ENCODE peak calls at places on chromosomes 1 and 21, in four cellular contexts. W is cardiac muscle cell; C is CD8-positive, alpha-beta T cell; A is epithelial cell of proximal tubule. S is an unnamed sample.

GRCh38 chr1:245969274-245969673 is 537.8 kb downstream of the SMYD3 start:
- DNase-seq in W (peak), A (peak), C (no peak), S (peak)

GRCh38 chr1:44283524-44284173 is 70.4 kb downstream of the DMAP1 start:
- DNase-seq in C (no peak), A (no peak), W (no peak), S (no peak)

GRCh38 chr1:18882511-18882910 is 19.8 kb downstream of the ALDH4A1 start:
- DNase-seq in A (no peak), C (no peak), W (peak), S (no peak)

GRCh38 chr1:19209439-19209989 is 552 bp downstream of the UBR4 start:
- DNase-seq in W (peak), A (no peak), C (peak), S (peak)

GRCh38 chr21:37670883-37671282 is 245.4 kb downstream of the KCNJ6 start:
- DNase-seq in C (no peak), W (peak), A (no peak), S (peak)

GRCh38 chr1:12372180-12372579 is 142.3 kb downstream of the VPS13D start:
- DNase-seq in C (no peak), A (no peak), W (no peak), S (no peak)

GRCh38 chr1:2589331-2590232 is 3.0 kb downstream of the PRXL2B start:
- DNase-seq in A (no peak), C (no peak), W (no peak), S (no peak)

GRCh38 chr1:74613894-74614293 is 59.7 kb downstream of the ERICH3 start:
- DNase-seq in C (no peak), A (no peak), W (no peak), S (no peak)

GRCh38 chr1:24317081-24317480 is 2.1 kb upstream of the GRHL3 start:
- DNase-seq in W (no peak), C (no peak), A (no peak), S (no peak)

GRCh38 chr1:177307771-177308170 is 137.0 kb downstream of the BRINP2 start:
- DNase-seq in A (no peak), C (no peak), W (no peak), S (no peak)

GRCh38 chr1:975896-976683 is 5.8 kb downstream of the PERM1 start:
- DNase-seq in W (peak), A (no peak), C (peak), S (no peak)

GRCh38 chr1:215407575-215407974 is 159.5 kb upstream of the KCTD3 start:
- DNase-seq in A (no peak), W (no peak), C (no peak), S (no peak)

GRCh38 chr1:205977348-205978014 is 25.7 kb downstream of the RAB7B start:
- DNase-seq in W (peak), A (no peak), C (peak), S (no peak)

GRCh38 chr1:1290238-1290731 is 10.0 kb downstream of the SCNN1D start:
- DNase-seq in A (no peak), C (peak), W (peak), S (no peak)

GRCh38 chr21:46324390-46325072 is 575 bp downstream of the PCNT start:
- DNase-seq in A (no peak), C (peak), W (peak), S (no peak)
- H3K4me3 ChIP-seq in A (peak), C (peak), W (peak), S (peak)

DNA sequence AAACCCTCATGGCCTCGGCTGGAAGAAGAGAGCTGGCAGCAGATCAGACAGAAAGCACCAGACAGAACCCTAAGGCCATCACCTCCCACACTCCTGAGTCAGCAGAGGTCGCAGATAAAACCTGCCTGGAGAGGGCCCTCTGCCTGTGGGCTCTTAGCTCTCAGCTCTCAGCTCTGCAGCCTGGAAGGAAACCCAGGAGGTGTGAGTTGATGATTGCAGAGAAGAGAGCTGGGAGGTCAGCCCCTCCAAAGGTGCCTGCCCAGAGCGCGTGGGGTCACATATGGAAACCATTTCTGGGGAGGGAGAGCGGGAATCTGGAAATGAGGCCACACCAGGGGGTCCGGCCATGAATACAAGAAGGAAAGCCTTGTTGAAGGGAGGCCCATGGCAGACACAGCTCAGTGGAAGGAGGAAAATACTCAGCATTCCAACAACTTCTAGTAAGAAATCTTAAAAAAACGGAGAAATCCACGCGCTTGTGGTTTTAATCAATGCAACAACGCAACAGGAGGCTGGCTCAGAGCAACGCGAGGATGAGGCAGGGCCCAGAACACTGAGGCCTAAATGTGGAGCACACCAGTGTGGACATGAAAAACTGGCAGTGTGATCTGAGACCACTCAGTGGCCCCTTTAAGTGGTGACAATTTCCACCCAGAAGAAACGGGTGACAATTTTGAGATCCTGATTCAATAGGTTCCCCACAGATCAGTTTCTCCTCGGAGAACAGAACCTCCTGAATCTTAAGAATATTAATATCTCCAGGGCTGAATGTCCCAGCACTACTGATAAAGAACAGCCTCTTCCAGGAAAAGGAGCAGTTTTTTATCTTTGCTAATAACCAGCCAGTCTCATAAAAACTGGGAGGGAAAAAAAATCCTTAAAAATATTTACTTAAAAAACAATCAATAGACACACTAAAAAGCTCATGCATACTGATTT is 45.7 kb downstream of the PSMG1 start:
- DNase-seq in W (peak), C (no peak), A (no peak), S (no peak)
- TF ChIP-seq CTCF in W (peak), C (no peak), A (peak), S (peak)

GRCh38 chr1:14522331-14523241 is 75.9 kb upstream of the KAZN start:
- DNase-seq in W (peak), A (no peak), C (no peak), S (peak)
- H3K4me3 ChIP-seq in W (no peak), A (no peak), C (no peak), S (no peak)

GRCh38 chr1:38028671-38029070 is 16.1 kb downstream of the UTP11 start:
- DNase-seq in W (no peak), A (no peak), C (no peak), S (no peak)
- TF ChIP-seq CTCF in W (no peak), A (peak), C (no peak), S (peak)

GRCh38 chr1:90334137-90334536 is 339.2 kb downstream of the ZNF326 start:
- DNase-seq in W (no peak), C (no peak), A (no peak), S (no peak)

GRCh38 chr1:90335566-90335965 is 340.7 kb downstream of the ZNF326 start:
- DNase-seq in W (no peak), A (peak), C (no peak), S (peak)

GRCh38 chr1:90340604-90341003 is 345.7 kb downstream of the ZNF326 start:
- DNase-seq in C (no peak), A (no peak), W (no peak), S (no peak)

GRCh38 chr1:90339822-90340221 is 344.9 kb downstream of the ZNF326 start:
- DNase-seq in W (no peak), C (no peak), A (no peak), S (no peak)

DNA sequence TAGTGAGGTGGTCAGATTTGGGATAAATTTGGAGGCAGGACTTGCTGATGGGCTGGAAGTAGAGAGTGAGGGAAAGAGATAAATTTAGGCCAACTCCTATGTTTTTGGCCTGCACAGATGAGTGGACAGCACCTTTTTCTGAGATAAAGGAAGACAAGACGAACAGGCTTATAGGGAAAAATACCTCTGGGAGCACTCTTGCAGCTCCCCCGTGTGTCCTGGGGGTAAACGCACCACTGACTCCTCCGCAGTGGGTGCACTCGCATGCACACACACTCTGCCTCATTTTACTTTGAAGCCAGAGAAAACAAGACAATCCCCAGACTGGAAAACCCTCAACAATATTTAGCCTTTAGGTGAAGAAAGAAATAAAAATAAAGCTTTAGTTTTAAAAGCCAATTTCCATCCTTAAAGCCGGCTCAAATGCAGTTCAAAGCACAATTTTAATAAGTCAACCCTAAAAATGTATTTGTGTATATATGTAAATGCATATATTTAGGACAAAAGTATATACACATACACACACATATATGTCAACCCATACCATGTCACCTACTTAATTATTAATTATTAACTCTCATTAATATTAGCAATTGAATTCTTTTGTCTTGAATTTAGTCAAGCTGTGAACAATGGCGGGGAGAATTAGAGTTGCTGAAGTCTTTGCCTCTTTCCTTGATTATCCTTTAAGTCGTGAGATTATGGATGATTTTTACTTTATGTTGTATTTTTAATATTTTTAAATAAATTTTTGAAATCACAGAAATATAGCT is 341.8 kb downstream of the ZNF326 start:
- DNase-seq in C (no peak), A (no peak), W (no peak), S (no peak)
- H3K4me3 ChIP-seq in C (no peak), A (no peak), W (no peak), S (no peak)